ENCODE peak calls at places on chromosomes 1 and 21, in ten cellular contexts. J is posterior cingulate gyrus; Q is bronchial epithelial cell; V is PC-3; G is naive thymus-derived CD8-positive, alpha-beta T cell; C is A549; B is NCI-H1105; I is effector memory CD8-positive, alpha-beta T cell; K is colonic mucosa; Y is astrocyte of the cerebellum. U is an unnamed sample.

GRCh38 chr1:243939167-243939848 is 89.3 kb upstream of the AKT3 start:
- DNase-seq in J (no peak), Q (no peak), V (peak; percentile 69), G (no peak), C (no peak), B (no peak), I (no peak), K (no peak), Y (no peak), U (no peak)

GRCh38 chr1:41862411-41863221 is 56.1 kb downstream of the HIVEP3 start:
- DNase-seq in J (no peak), Q (peak; percentile 94), V (peak; percentile 96), G (no peak), C (peak; percentile 49), B (no peak), I (no peak), K (no peak), Y (no peak), U (no peak)

GRCh38 chr1:23403038-23403336 is 21.6 kb downstream of the TCEA3 start:
- DNase-seq in J (no peak), Q (peak; percentile 85), V (peak; percentile 81), G (no peak), C (peak; percentile 76), B (no peak), I (no peak), K (no peak), Y (peak; percentile 29), U (no peak)

GRCh38 chr1:41533016-41533730 is 48.7 kb upstream of the EDN2 start:
- DNase-seq in J (peak; percentile 64), Q (no peak), V (no peak), G (peak; percentile 37), C (no peak), B (no peak), I (no peak), K (no peak), Y (no peak), U (no peak)

GRCh38 chr1:221734187-221734586 is 7.7 kb downstream of the DUSP10 start:
- DNase-seq in J (no peak), Q (no peak), V (no peak), G (no peak), C (no peak), B (no peak), I (no peak), K (no peak), Y (no peak), U (no peak)

GRCh38 chr1:62962794-62963776 is 179.2 kb downstream of the ATG4C start:
- DNase-seq in J (no peak), Q (peak; percentile 7), V (peak; percentile 49), G (no peak), C (peak; percentile 37), B (no peak), I (no peak), K (peak; percentile 43), Y (peak; percentile 18), U (peak; percentile 64)

GRCh38 chr1:154407866-154408777 is 3.0 kb downstream of the IL6R start:
- DNase-seq in J (no peak), Q (no peak), V (no peak), G (no peak), C (no peak), B (no peak), I (no peak), K (peak; percentile 19), Y (no peak), U (no peak)

GRCh38 chr21:38798481-38798882 is 7.2 kb upstream of the ETS2 start:
- DNase-seq in J (peak; percentile 66), Q (peak; percentile 95), V (peak; percentile 96), G (no peak), C (peak; percentile 69), B (peak; percentile 22), I (no peak), K (peak; percentile 81), Y (no peak), U (no peak)

GRCh38 chr21:42641311-42642218 is 11.9 kb upstream of the PDE9A start:
- DNase-seq in J (peak; percentile 76), Q (no peak), V (no peak), G (peak; percentile 23), C (no peak), B (no peak), I (no peak), K (no peak), Y (no peak), U (no peak)

GRCh38 chr1:39410915-39411436 is 80.5 kb upstream of the BMP8A start:
- DNase-seq in J (peak; percentile 75), Q (peak; percentile 84), V (peak; percentile 89), G (peak; percentile 82), C (peak; percentile 62), B (peak; percentile 25), I (peak; percentile 44), K (peak; percentile 80), Y (peak; percentile 97), U (peak; percentile 58)

GRCh38 chr21:44428281-44428942 is 26.9 kb upstream of the LRRC3 start:
- DNase-seq in J (peak; percentile 8), Q (peak; percentile 3), V (peak; percentile 93), G (peak; percentile 70), C (peak; percentile 20), B (no peak), I (peak; percentile 61), K (peak; percentile 88), Y (no peak), U (peak; percentile 42)

GRCh38 chr21:25863031-25863430 is 128.3 kb downstream of the GABPA start:
- DNase-seq in J (no peak), Q (no peak), V (no peak), G (no peak), C (no peak), B (no peak), I (no peak), K (no peak), Y (no peak), U (no peak)

GRCh38 chr1:189206617-189207016 is 1271.0 kb downstream of the BRINP3 start:
- DNase-seq in J (no peak), Q (peak; percentile 8), V (peak; percentile 6), G (no peak), C (no peak), B (no peak), I (no peak), K (no peak), Y (no peak), U (no peak)

GRCh38 chr1:22131875-22132486 is 10.9 kb downstream of the WNT4 start:
- DNase-seq in J (peak; percentile 63), Q (no peak), V (peak; percentile 63), G (peak; percentile 70), C (peak; percentile 53), B (peak; percentile 38), I (peak; percentile 51), K (peak; percentile 61), Y (no peak), U (peak; percentile 80)

GRCh38 chr1:200629876-200630514 is 9.4 kb upstream of the KIF14 start:
- DNase-seq in J (no peak), Q (no peak), V (no peak), G (no peak), C (no peak), B (no peak), I (no peak), K (no peak), Y (no peak), U (no peak)

GRCh38 chr1:201505505-201505893 is 1.4 kb downstream of the CSRP1 start:
- DNase-seq in J (no peak), Q (peak; percentile 70), V (peak; percentile 74), G (no peak), C (no peak), B (peak; percentile 54), I (no peak), K (peak; percentile 79), Y (no peak), U (peak; percentile 44)

U was measured in endothelial cell.